ENCODE peak calls at places on chromosomes 5 and 9, in eight cellular contexts. P is OCI-LY7; X is fibroblast of the aortic adventitia; J is RWPE1; T is mesenteric fat pad; K is stimulated activated CD8-positive, alpha-beta memory T cell treated with anti-CD3 and anti-CD28 coated beads, Interleukin-4, amount 100 ng/mL, for 4 hours; U is DMS153; Y is AG09319. O is an unnamed sample.

GRCh38 chr9:116191757-116192415 is 38.3 kb downstream of the PAPPA start:
- DNase-seq in P (no peak), X (no peak), J (no peak), T (no peak), K (no peak), U (no peak), Y (no peak), O (no peak)

GRCh38 chr5:172973931-172974330 is 9.6 kb upstream of the ATP6V0E1 start:
- DNase-seq in P (no peak), X (no peak), J (no peak), T (no peak), K (no peak), U (no peak), Y (no peak), O (no peak)

GRCh38 chr5:133225671-133226152 is 173.9 kb downstream of the HSPA4 start:
- DNase-seq in P (no peak), X (peak), J (peak), T (peak), K (no peak), U (no peak), Y (no peak), O (no peak)

GRCh38 chr5:150061538-150061995 is 24.8 kb downstream of the CSF1R start:
- DNase-seq in P (no peak), X (no peak), J (no peak), T (peak), K (no peak), U (no peak), Y (no peak), O (no peak)

GRCh38 chr9:110160163-110160562 is 47.8 kb downstream of the C9orf152 start:
- DNase-seq in P (no peak), X (peak), J (no peak), T (no peak), K (no peak), U (no peak), Y (no peak), O (no peak)

GRCh38 chr5:174532453-174533126 is 191.8 kb upstream of the MSX2 start:
- DNase-seq in P (no peak), X (peak), J (peak), T (peak), K (no peak), U (peak), Y (peak), O (peak)

GRCh38 chr5:151093476-151093889 is 12.6 kb upstream of the TNIP1 start:
- DNase-seq in P (no peak), X (peak), J (peak), T (no peak), K (no peak), U (no peak), Y (peak), O (peak)

GRCh38 chr5:113447651-113448050 is 12.9 kb upstream of the TSSK1B start:
- DNase-seq in P (no peak), X (no peak), J (no peak), T (no peak), K (no peak), U (no peak), Y (no peak), O (peak)

GRCh38 chr5:53422539-53422938 is 57.9 kb upstream of the FST start:
- DNase-seq in P (no peak), X (peak), J (no peak), T (no peak), K (no peak), U (no peak), Y (no peak), O (no peak)

GRCh38 chr9:94586316-94586715 is 7.3 kb downstream of the FBP2 start:
- DNase-seq in P (no peak), X (no peak), J (no peak), T (no peak), K (no peak), U (no peak), Y (no peak), O (no peak)

GRCh38 chr9:99221266-99221622 is 498 bp downstream of the ALG2 start:
- DNase-seq in P (no peak), X (no peak), J (no peak), T (no peak), K (no peak), U (no peak), Y (no peak), O (no peak)

GRCh38 chr5:157388148-157388547 is 71.9 kb upstream of the NIPAL4 start:
- DNase-seq in P (no peak), X (peak), J (no peak), T (no peak), K (no peak), U (no peak), Y (no peak), O (no peak)

GRCh38 chr5:135010502-135011354 is 23.3 kb downstream of the PITX1 start:
- DNase-seq in P (no peak), X (no peak), J (no peak), T (peak), K (no peak), U (no peak), Y (no peak), O (no peak)

GRCh38 chr5:144150996-144151395 is 19.5 kb downstream of the YIPF5 start:
- DNase-seq in P (no peak), X (peak), J (no peak), T (no peak), K (no peak), U (no peak), Y (no peak), O (peak)

GRCh38 chr9:79477955-79478751 is 93.6 kb upstream of the TLE4 start:
- DNase-seq in P (peak), X (no peak), J (peak), T (no peak), K (no peak), U (no peak), Y (no peak), O (no peak)

GRCh38 chr5:172949426-172949825 is 9.8 kb upstream of the RPL26L1 start:
- DNase-seq in P (no peak), X (no peak), J (no peak), T (no peak), K (no peak), U (no peak), Y (no peak), O (no peak)

GRCh38 chr9:133104718-133105460 is 16.2 kb downstream of the RALGDS start:
- DNase-seq in P (no peak), X (no peak), J (no peak), T (no peak), K (no peak), U (no peak), Y (no peak), O (no peak)

GRCh38 chr5:29276371-29276770 is 1917.1 kb upstream of the CDH6 start:
- DNase-seq in P (no peak), X (no peak), J (no peak), T (no peak), K (no peak), U (no peak), Y (no peak), O (no peak)

GRCh38 chr5:120852222-120852860 is 388.2 kb downstream of the PRR16 start:
- DNase-seq in P (no peak), X (no peak), J (no peak), T (no peak), K (no peak), U (no peak), Y (no peak), O (no peak)

GRCh38 chr5:117201016-117201415 is 626.4 kb upstream of the SEMA6A start:
- DNase-seq in P (no peak), X (no peak), J (no peak), T (no peak), K (no peak), U (no peak), Y (no peak), O (no peak)

GRCh38 chr5:1324719-1325190 is 20.1 kb downstream of the CLPTM1L start:
- DNase-seq in P (no peak), X (no peak), J (no peak), T (peak), K (no peak), U (no peak), Y (no peak), O (no peak)

GRCh38 chr5:93658044-93658443 is 75.0 kb downstream of the NR2F1 start:
- DNase-seq in P (no peak), X (peak), J (no peak), T (no peak), K (no peak), U (no peak), Y (no peak), O (no peak)

GRCh38 chr9:101400120-101400519 is 1.5 kb downstream of the ZNF189 start:
- DNase-seq in P (no peak), X (peak), J (no peak), T (no peak), K (no peak), U (no peak), Y (no peak), O (no peak)

GRCh38 chr5:132655821-132656773 is 1.9 kb upstream of the IL13 start:
- DNase-seq in P (no peak), X (peak), J (peak), T (no peak), K (peak), U (no peak), Y (no peak), O (no peak)

GRCh38 chr5:54743581-54743980 is 226.0 kb downstream of the SNX18 start:
- DNase-seq in P (no peak), X (no peak), J (no peak), T (no peak), K (no peak), U (no peak), Y (no peak), O (no peak)

GRCh38 chr5:163889369-163889768 is 383.9 kb downstream of the MAT2B start:
- DNase-seq in P (no peak), X (peak), J (no peak), T (no peak), K (no peak), U (no peak), Y (peak), O (no peak)

GRCh38 chr5:17219006-17219422 is 1.6 kb downstream of the BASP1 start:
- DNase-seq in P (peak), X (no peak), J (peak), T (no peak), K (no peak), U (no peak), Y (no peak), O (peak)